ENCODE peak calls at places on chromosome 12, in five cellular contexts. V is tibial nerve, S is colonic mucosa, E is lower lobe of right lung, W is cardiac muscle cell. I is an unnamed sample.

GRCh38 chr12:124727922-124728321 is 135.7 kb downstream of the SCARB1 start:
- DNase-seq in V (no peak), S (no peak), E (no peak), W (no peak), I (no peak)

GRCh38 chr12:26373606-26374495 is 178.5 kb downstream of the SSPN start:
- DNase-seq in V (no peak), S (no peak), E (no peak), W (no peak), I (no peak)

GRCh38 chr12:58202933-58203713 is 261.8 kb downstream of the ATP23 start:
- DNase-seq in V (no peak), S (no peak), E (no peak), W (peak), I (no peak)

GRCh38 chr12:25800101-25800500 is 158.4 kb upstream of the RASSF8 start:
- DNase-seq in V (no peak), S (no peak), E (no peak), W (peak), I (no peak)

GRCh38 chr12:90801776-90802175 is 153.2 kb downstream of the CCER1 start:
- DNase-seq in V (no peak), S (no peak), E (no peak), W (peak), I (no peak)

GRCh38 chr12:124769166-124769530 is 94.5 kb downstream of the SCARB1 start:
- DNase-seq in V (no peak), S (no peak), E (no peak), W (no peak), I (no peak)

GRCh38 chr12:75862692-75863471 is 168.7 kb downstream of the PHLDA1 start:
- DNase-seq in V (no peak), S (no peak), E (no peak), W (peak), I (no peak)

GRCh38 chr12:56334490-56334793 is 642 bp upstream of the PAN2 start:
- DNase-seq in V (no peak), S (no peak), E (no peak), W (no peak), I (no peak)

GRCh38 chr12:30178948-30179347 is 395.2 kb upstream of the TMTC1 start:
- DNase-seq in V (no peak), S (no peak), E (no peak), W (no peak), I (no peak)

GRCh38 chr12:90543393-90543792 is 411.6 kb downstream of the CCER1 start:
- DNase-seq in V (no peak), S (no peak), E (no peak), W (peak), I (no peak)

GRCh38 chr12:133130038-133130807 is at the start of the genes ZNF10 and ZNF891:
- DNase-seq in V (peak), S (peak), E (peak), W (peak), I (peak)

GRCh38 chr12:49094104-49094948 is at the start of gene DHH:
- DNase-seq in V (no peak), S (no peak), E (peak), W (peak), I (no peak)

GRCh38 chr12:31118831-31119530 is 45.3 kb downstream of the DDX11 start:
- DNase-seq in V (no peak), S (no peak), E (no peak), W (peak), I (no peak)

GRCh38 chr12:4243098-4243795 is 30.3 kb upstream of the CCND2 start:
- DNase-seq in V (no peak), S (no peak), E (no peak), W (no peak), I (no peak)

GRCh38 chr12:102110782-102111181 is 9.1 kb downstream of the NUP37 start:
- DNase-seq in V (no peak), S (no peak), E (no peak), W (no peak), I (no peak)

GRCh38 chr12:19575307-19576243 is 136.3 kb downstream of the AEBP2 start:
- DNase-seq in V (peak), S (peak), E (peak), W (peak), I (peak)

GRCh38 chr12:14156606-14157005 is 175.2 kb upstream of the GRIN2B start:
- DNase-seq in V (no peak), S (no peak), E (no peak), W (no peak), I (no peak)

GRCh38 chr12:15011162-15011561 is 38.3 kb downstream of the PDE6H start:
- DNase-seq in V (no peak), S (no peak), E (no peak), W (no peak), I (no peak)

GRCh38 chr12:2291182-2291832 is 238.5 kb downstream of the CACNA1C start:
- DNase-seq in V (no peak), S (peak), E (no peak), W (peak), I (peak)

GRCh38 chr12:26863515-26863914 is 30.5 kb upstream of the ITPR2 start:
- DNase-seq in V (no peak), S (no peak), E (no peak), W (peak), I (no peak)

GRCh38 chr12:106417926-106418910 is 60.7 kb downstream of the POLR3B start:
- DNase-seq in V (no peak), S (no peak), E (no peak), W (peak), I (no peak)

GRCh38 chr12:54935235-54935951 is 49.2 kb downstream of the TESPA1 start:
- DNase-seq in V (no peak), S (no peak), E (no peak), W (peak), I (no peak)

GRCh38 chr12:52903855-52904508 is 894 bp downstream of the KRT8 start:
- DNase-seq in V (no peak), S (peak), E (peak), W (peak), I (no peak)

GRCh38 chr12:124915249-124916236 is 1.1 kb upstream of the UBC start:
- DNase-seq in V (peak), S (peak), E (peak), W (peak), I (peak)

GRCh38 chr12:111766608-111767361 is at the start of gene ALDH2:
- DNase-seq in V (peak), S (peak), E (peak), W (peak), I (peak)
- TF ChIP-seq CTCF in V (peak), S (no peak), E (peak), W (no peak), I (peak)

GRCh38 chr12:131049002-131049401 is 95.3 kb downstream of the ADGRD1 start:
- DNase-seq in V (no peak), S (no peak), E (peak), W (no peak), I (no peak)
- H3K27ac ChIP-seq in V (peak), S (no peak), E (peak), W (no peak), I (no peak)

DNA sequence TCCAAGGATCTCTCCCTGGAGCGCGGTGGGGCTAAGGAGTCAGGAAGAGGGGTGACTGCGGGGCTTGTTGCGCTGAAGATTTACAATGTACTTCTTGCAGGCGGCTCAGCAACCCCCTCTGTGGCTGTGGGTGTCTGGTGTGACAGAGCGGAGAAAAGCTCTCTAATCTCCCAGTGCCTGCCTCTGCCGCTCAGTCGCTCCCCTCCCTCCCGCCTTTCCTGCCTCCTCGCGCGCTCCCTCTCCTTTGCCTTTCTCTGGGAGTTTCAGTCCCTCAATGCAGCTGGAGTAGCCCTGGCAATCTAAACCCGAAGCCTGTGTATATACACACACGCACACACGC is 799 bp upstream of the TRHDE start:
- DNase-seq in V (peak), S (peak), E (no peak), W (peak), I (no peak)
- TF ChIP-seq CTCF in V (no peak), S (no peak), E (no peak), W (no peak), I (no peak)

DNA sequence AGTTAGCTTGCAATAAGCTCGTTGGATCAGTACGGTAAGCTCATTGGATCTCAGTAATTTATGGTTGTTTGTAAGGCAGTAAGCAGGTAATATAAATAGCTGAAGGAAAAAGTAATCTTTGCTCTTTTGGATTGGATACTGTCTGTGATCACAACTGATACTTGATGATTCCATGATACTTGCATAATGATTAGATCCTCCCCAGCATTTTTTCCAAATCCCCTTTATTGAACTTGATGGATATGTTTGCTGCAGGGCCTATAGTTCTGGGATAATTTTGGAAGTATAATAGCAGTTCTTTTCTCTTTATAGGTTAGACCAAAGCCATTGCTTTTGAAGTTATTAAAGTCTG is 5.2 kb downstream of the MDM2 start:
- DNase-seq in V (no peak), S (no peak), E (no peak), W (no peak), I (no peak)
- H3K27ac ChIP-seq in V (no peak), S (no peak), E (no peak), W (peak), I (no peak)

GRCh38 chr12:6367969-6368892 is 7.1 kb downstream of the SCNN1A start:
- DNase-seq in V (no peak), S (peak), E (peak), W (no peak), I (no peak)
- TF ChIP-seq CTCF in V (no peak), S (no peak), E (no peak), W (no peak), I (no peak)

I was measured in sigmoid colon.